ENCODE peak calls at places on chromosomes 5 and 9, in four cellular contexts. P is left kidney; R is activated naive CD4-positive, alpha-beta T cell treated with anti-CD3 and anti-CD28 coated beads, Interleukin-2, amount 50 U/mL, for 16 hours; O is GM23248. A is an unnamed sample.

GRCh38 chr9:121853617-121854395 is 202.4 kb downstream of the DAB2IP start:
- DNase-seq in P (no peak), R (no peak), O (no peak), A (no peak)

GRCh38 chr9:73143606-73144328 is 7.9 kb upstream of the ANXA1 start:
- DNase-seq in P (no peak), R (no peak), O (peak; percentile 83), A (no peak)

GRCh38 chr5:42517164-42517563 is 93.9 kb downstream of the GHR start:
- DNase-seq in P (no peak), R (no peak), O (no peak), A (no peak)

GRCh38 chr5:119410448-119411170 is 41.7 kb upstream of the HSD17B4 start:
- DNase-seq in P (no peak), R (no peak), O (peak; percentile 48), A (no peak)

GRCh38 chr5:124446125-124446524 is 300.3 kb downstream of the ZNF608 start:
- DNase-seq in P (peak; percentile 41), R (no peak), O (no peak), A (no peak)

GRCh38 chr9:130681769-130682489 is 11.7 kb upstream of the EXOSC2 start:
- DNase-seq in P (peak; percentile 49), R (peak; percentile 19), O (no peak), A (peak; percentile 21)

GRCh38 chr5:88548136-88548535 is 279.5 kb upstream of the TMEM161B start:
- DNase-seq in P (no peak), R (no peak), O (no peak), A (no peak)

GRCh38 chr5:171540865-171541264 is 121.4 kb downstream of the FGF18 start:
- DNase-seq in P (no peak), R (no peak), O (no peak), A (no peak)

GRCh38 chr5:52798952-52799351 is 11.2 kb downstream of the ITGA1 start:
- DNase-seq in P (peak; percentile 47), R (no peak), O (no peak), A (no peak)